ENCODE peak calls at places on chromosomes 2 and 18, in eight cellular contexts. T is GM12864, S is pancreas, M is C1 segment of cervical spinal cord, H is heart left ventricle, X is mesothelial cell of epicardium, R is aorta, E is RPMI7951. U is an unnamed sample.

GRCh38 chr2:188523901-188524300 is 232.2 kb downstream of the GULP1 start:
- DNase-seq in T (no peak), S (no peak), M (no peak), H (no peak), X (no peak), R (no peak), E (no peak), U (peak)

GRCh38 chr2:10817413-10817812 is 4.8 kb upstream of the PDIA6 start:
- DNase-seq in T (no peak), S (no peak), M (no peak), H (no peak), X (no peak), R (no peak), E (no peak), U (no peak)

GRCh38 chr2:75465317-75465998 is 95.3 kb downstream of the EVA1A start:
- DNase-seq in T (no peak), S (no peak), M (no peak), H (no peak), X (no peak), R (no peak), E (peak), U (no peak)

GRCh38 chr2:146544701-146545100 is 1300.1 kb upstream of the ACVR2A start:
- DNase-seq in T (no peak), S (no peak), M (no peak), H (no peak), X (no peak), R (no peak), E (no peak), U (no peak)

GRCh38 chr2:88061295-88061694 is 5.7 kb upstream of the KRCC1 start:
- DNase-seq in T (no peak), S (no peak), M (no peak), H (no peak), X (no peak), R (no peak), E (no peak), U (no peak)

GRCh38 chr2:96859338-96859649 is 1.5 kb upstream of the ANKRD39 start:
- DNase-seq in T (no peak), S (peak), M (no peak), H (peak), X (no peak), R (peak), E (peak), U (no peak)

GRCh38 chr2:191311627-191312026 is 66.4 kb downstream of the MYO1B start:
- DNase-seq in T (no peak), S (no peak), M (no peak), H (no peak), X (no peak), R (no peak), E (peak), U (no peak)

GRCh38 chr2:207317358-207317984 is 151.7 kb upstream of the KLF7 start:
- DNase-seq in T (no peak), S (no peak), M (no peak), H (no peak), X (no peak), R (no peak), E (no peak), U (no peak)

GRCh38 chr18:3447035-3447894 is 2.7 kb upstream of the TGIF1 start:
- DNase-seq in T (no peak), S (peak), M (peak), H (no peak), X (no peak), R (peak), E (no peak), U (no peak)

GRCh38 chr2:149679286-149679685 is 91.7 kb upstream of the MMADHC start:
- DNase-seq in T (no peak), S (no peak), M (no peak), H (no peak), X (no peak), R (no peak), E (peak), U (no peak)

GRCh38 chr2:168738057-168738456 is 64.4 kb upstream of the NOSTRIN start:
- DNase-seq in T (no peak), S (no peak), M (no peak), H (no peak), X (no peak), R (no peak), E (no peak), U (no peak)

GRCh38 chr2:228273159-228273558 is 91.7 kb upstream of the SPHKAP start:
- DNase-seq in T (no peak), S (no peak), M (no peak), H (no peak), X (no peak), R (no peak), E (no peak), U (no peak)